ENCODE peak calls at places on chromosomes 13 and 19, in ten cellular contexts. X is transverse colon, W is GM12891, D is breast epithelium, I is sigmoid colon, P is GM12892, N is stomach, Q is HepG2, Y is spleen, A is HCT116. T is an unnamed sample.
A peak's percentile ranks its signal among the peaks of the same experiment; 100 is the strongest.

GRCh38 chr13:49643003-49643651 is 14.8 kb downstream of the ARL11 start:
- DNase-seq in I (no peak), N (no peak), P (no peak), X (no peak), D (no peak), Q (no peak), Y (no peak), A (no peak), W (no peak), T (no peak)

GRCh38 chr13:75319244-75319643 is 162.7 kb downstream of the TBC1D4 start:
- DNase-seq in Y (no peak), X (no peak), A (no peak), Q (peak; percentile 16), I (no peak), N (no peak), D (no peak), P (no peak), W (no peak), T (no peak)

GRCh38 chr13:27878274-27878673 is 41.5 kb upstream of the PDX1 start:
- DNase-seq in A (no peak), W (no peak), I (no peak), Y (no peak), P (no peak), Q (no peak), X (no peak), N (no peak), D (no peak), T (no peak)

GRCh38 chr19:50759886-50760285 is 10.4 kb upstream of the GPR32 start:
- DNase-seq in I (no peak), N (no peak), D (no peak), Q (peak; percentile 13), W (no peak), A (peak; percentile 69), Y (no peak), P (no peak), X (no peak), T (no peak)

GRCh38 chr19:19429361-19429760 is 23.9 kb downstream of the GATAD2A start:
- DNase-seq in W (no peak), I (no peak), Q (no peak), P (no peak), X (no peak), N (no peak), A (no peak), Y (no peak), D (no peak), T (no peak)

GRCh38 chr19:38642176-38642575 is 5.3 kb upstream of the ACTN4 start:
- DNase-seq in Q (no peak), W (no peak), N (no peak), Y (no peak), X (no peak), D (no peak), A (no peak), P (no peak), I (no peak), T (no peak)

GRCh38 chr13:30739646-30740642 is 4.6 kb downstream of the ALOX5AP start:
- DNase-seq in N (peak; percentile 27), D (no peak), Y (no peak), P (peak; percentile 35), W (no peak), I (no peak), Q (no peak), X (no peak), A (peak; percentile 52), T (no peak)

GRCh38 chr13:95535243-95535642 is 17.3 kb upstream of the CLDN10 start:
- DNase-seq in I (no peak), D (no peak), A (peak; percentile 77), N (no peak), Y (no peak), X (no peak), P (no peak), Q (peak; percentile 84), W (no peak), T (no peak)

GRCh38 chr13:19759669-19760068 is 23.1 kb downstream of the PSPC1 start:
- DNase-seq in Q (no peak), N (no peak), Y (no peak), X (no peak), D (no peak), P (no peak), I (no peak), W (no peak), A (no peak), T (no peak)

GRCh38 chr13:49214917-49215376 is 5.2 kb upstream of the MLNR start:
- DNase-seq in I (no peak), N (peak; percentile 42), Q (peak; percentile 78), W (peak; percentile 25), D (no peak), P (peak; percentile 19), Y (peak; percentile 90), X (peak; percentile 45), A (peak; percentile 19), T (no peak)

GRCh38 chr13:32195713-32196112 is 119.5 kb downstream of the ZAR1L start:
- DNase-seq in P (no peak), A (no peak), I (no peak), X (no peak), D (no peak), W (no peak), Q (peak; percentile 78), Y (no peak), N (no peak), T (no peak)

GRCh38 chr19:46737761-46738171 is 8.1 kb upstream of the FKRP start:
- DNase-seq in D (no peak), A (no peak), Q (no peak), Y (no peak), P (no peak), N (no peak), W (no peak), X (no peak), I (no peak), T (no peak)

GRCh38 chr19:16135410-16136127 is 7.9 kb upstream of the HSH2D start:
- DNase-seq in Q (no peak), A (no peak), Y (no peak), X (no peak), W (no peak), P (no peak), N (no peak), D (no peak), I (no peak), T (no peak)
- TF ChIP-seq POLR2AphosphoS5 in Q (no peak), A (no peak), Y (peak; percentile 37), X (no peak), W (peak; percentile 13), P (peak; percentile 41), N (no peak), D (no peak), I (no peak), T (no peak)

GRCh38 chr19:48362716-48363499 is 832 bp downstream of the TMEM143 start:
- DNase-seq in P (peak; percentile 85), Y (peak; percentile 99), N (peak; percentile 96), D (peak; percentile 97), Q (peak; percentile 94), X (peak; percentile 96), W (peak; percentile 81), I (peak; percentile 98), A (peak; percentile 92), T (peak; percentile 96)
- TF ChIP-seq POLR2AphosphoS5 in P (no peak), Y (peak; percentile 75), N (peak; percentile 56), D (peak; percentile 50), Q (peak; percentile 59), X (peak; percentile 79), W (no peak), I (peak; percentile 46), A (peak; percentile 71), T (peak; percentile 85)

GRCh38 chr19:35123573-35123972 is 8.0 kb downstream of the FXYD3 start:
- DNase-seq in A (no peak), I (peak; percentile 85), Y (no peak), D (no peak), P (no peak), Q (no peak), W (no peak), X (peak; percentile 71), N (peak; percentile 90), T (no peak)
- TF ChIP-seq POLR2AphosphoS5 in A (no peak), I (peak; percentile 30), Y (no peak), D (peak; percentile 33), P (no peak), Q (no peak), W (no peak), X (no peak), N (peak; percentile 17), T (peak; percentile 24)

DNA sequence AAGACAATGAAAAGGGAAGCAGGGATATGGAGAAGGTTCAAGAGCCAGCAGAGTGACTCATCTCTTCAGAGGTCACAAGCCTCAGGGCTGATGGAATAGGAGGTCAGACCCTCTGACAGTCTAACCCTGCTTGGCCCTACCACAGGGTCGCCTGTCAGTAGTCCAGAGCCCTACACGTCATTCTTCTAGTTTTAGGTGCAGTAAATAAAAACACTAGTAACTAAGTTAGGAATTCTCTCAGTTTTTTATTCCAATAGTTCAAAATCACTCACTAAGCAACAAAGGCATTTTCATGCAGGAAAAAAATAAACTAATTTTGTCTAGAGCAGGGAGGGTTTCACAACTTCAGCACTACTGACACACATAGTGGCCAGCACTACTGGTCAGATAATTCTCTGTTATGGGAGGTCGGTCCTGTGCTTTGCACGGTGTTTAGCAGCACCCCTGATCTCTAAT is 27.2 kb downstream of the FOXO1 start:
- DNase-seq in Y (no peak), I (no peak), N (no peak), Q (peak; percentile 14), X (no peak), A (no peak), P (no peak), W (no peak), D (no peak), T (no peak)
- TF ChIP-seq POLR2AphosphoS5 in Y (peak; percentile 50), I (no peak), N (no peak), Q (no peak), X (no peak), A (no peak), P (no peak), W (no peak), D (no peak), T (no peak)

T was measured in esophagus muscularis mucosa.